ENCODE peak calls at places on chromosomes 4 and X, in six cellular contexts. Z is GM12891, I is HepG2, A is H1, Q is K562, O is GM12878. M is an unnamed sample.

GRCh38 chr4:83267835-83268475 is 16.6 kb downstream of the COQ2 start:
- DNase-seq in Z (no peak), I (no peak), A (no peak), Q (no peak), O (no peak), M (no peak)

GRCh38 chr4:143667461-143667860 is 33.0 kb downstream of the FREM3 start:
- DNase-seq in Z (no peak), I (no peak), A (no peak), Q (no peak), O (no peak), M (no peak)

GRCh38 chr4:188819243-188819642 is 680.0 kb downstream of the TRIML1 start:
- DNase-seq in Z (no peak), I (no peak), A (no peak), Q (no peak), O (no peak), M (no peak)

GRCh38 chr4:169745291-169745690 is 12.5 kb downstream of the HPF1 start:
- DNase-seq in Z (no peak), I (no peak), A (no peak), Q (no peak), O (no peak), M (no peak)

GRCh38 chrX:43586855-43587254 is 69.2 kb upstream of the MAOA start:
- DNase-seq in Z (no peak), I (no peak), A (no peak), Q (no peak), O (no peak), M (no peak)

GRCh38 chr4:174561556-174561955 is 39.3 kb upstream of the HPGD start:
- DNase-seq in Z (no peak), I (no peak), A (no peak), Q (no peak), O (no peak), M (no peak)

GRCh38 chrX:66163447-66163846 is 600 bp upstream of the HEPH start:
- DNase-seq in Z (no peak), I (no peak), A (no peak), Q (no peak), O (peak), M (no peak)

GRCh38 chr4:82433791-82434190 is 3.4 kb downstream of the ENOPH1 start:
- DNase-seq in Z (no peak), I (no peak), A (no peak), Q (no peak), O (no peak), M (no peak)

GRCh38 chrX:153379971-153380581 is 21.1 kb downstream of the PNMA6E start:
- DNase-seq in Z (no peak), I (no peak), A (no peak), Q (no peak), O (no peak), M (no peak)

GRCh38 chr4:176499518-176499917 is 179.8 kb downstream of the SPCS3 start:
- DNase-seq in Z (no peak), I (no peak), A (no peak), Q (no peak), O (no peak), M (no peak)

GRCh38 chr4:187618701-187619278 is 376.8 kb upstream of the ZFP42 start:
- DNase-seq in Z (no peak), I (no peak), A (no peak), Q (no peak), O (no peak), M (no peak)

GRCh38 chrX:32987139-32987538 is 224.2 kb downstream of the DMD start:
- DNase-seq in Z (no peak), I (no peak), A (peak), Q (no peak), O (no peak), M (no peak)

GRCh38 chr4:183443609-183444148 is 757 bp upstream of the CDKN2AIP start:
- DNase-seq in Z (no peak), I (no peak), A (no peak), Q (no peak), O (no peak), M (no peak)

DNA sequence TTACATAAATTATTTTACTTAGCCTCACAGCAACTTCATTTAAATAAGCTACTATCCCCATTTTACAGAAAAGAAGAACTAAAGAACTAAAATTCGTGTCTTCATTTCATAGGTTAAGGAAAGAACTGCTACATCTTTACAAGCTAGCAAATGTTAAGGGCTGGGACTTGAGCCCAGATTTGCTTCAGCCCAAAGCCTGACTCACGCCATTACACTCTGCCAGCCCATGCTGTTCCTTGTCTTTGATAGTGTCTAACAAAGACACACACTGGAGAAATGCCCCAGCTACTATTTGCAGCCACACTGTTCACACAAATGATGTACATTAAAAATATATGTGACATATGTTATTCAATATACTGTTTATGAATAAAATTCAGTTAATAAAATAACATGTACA is 29.0 kb upstream of the ERVMER34-1 start:
- DNase-seq in Z (no peak), I (no peak), A (no peak), Q (no peak), O (no peak), M (no peak)
- TF ChIP-seq POLR2AphosphoS5 in Z (no peak), I (no peak), A (no peak), Q (no peak), O (no peak), M (no peak)

GRCh38 chr4:7942019-7942556 is 2.4 kb upstream of the AFAP1 start:
- DNase-seq in Z (no peak), I (peak), A (no peak), Q (no peak), O (no peak), M (no peak)

GRCh38 chr4:7941111-7942018 is 1.7 kb upstream of the AFAP1 start:
- DNase-seq in Z (no peak), I (no peak), A (no peak), Q (no peak), O (no peak), M (no peak)

GRCh38 chr4:7939377-7940108 is at the start of gene AFAP1:
- DNase-seq in Z (peak), I (peak), A (peak), Q (peak), O (no peak), M (peak)

GRCh38 chr4:7936963-7937362 is 2.7 kb downstream of the AFAP1 start:
- DNase-seq in Z (no peak), I (no peak), A (no peak), Q (no peak), O (no peak), M (no peak)

DNA sequence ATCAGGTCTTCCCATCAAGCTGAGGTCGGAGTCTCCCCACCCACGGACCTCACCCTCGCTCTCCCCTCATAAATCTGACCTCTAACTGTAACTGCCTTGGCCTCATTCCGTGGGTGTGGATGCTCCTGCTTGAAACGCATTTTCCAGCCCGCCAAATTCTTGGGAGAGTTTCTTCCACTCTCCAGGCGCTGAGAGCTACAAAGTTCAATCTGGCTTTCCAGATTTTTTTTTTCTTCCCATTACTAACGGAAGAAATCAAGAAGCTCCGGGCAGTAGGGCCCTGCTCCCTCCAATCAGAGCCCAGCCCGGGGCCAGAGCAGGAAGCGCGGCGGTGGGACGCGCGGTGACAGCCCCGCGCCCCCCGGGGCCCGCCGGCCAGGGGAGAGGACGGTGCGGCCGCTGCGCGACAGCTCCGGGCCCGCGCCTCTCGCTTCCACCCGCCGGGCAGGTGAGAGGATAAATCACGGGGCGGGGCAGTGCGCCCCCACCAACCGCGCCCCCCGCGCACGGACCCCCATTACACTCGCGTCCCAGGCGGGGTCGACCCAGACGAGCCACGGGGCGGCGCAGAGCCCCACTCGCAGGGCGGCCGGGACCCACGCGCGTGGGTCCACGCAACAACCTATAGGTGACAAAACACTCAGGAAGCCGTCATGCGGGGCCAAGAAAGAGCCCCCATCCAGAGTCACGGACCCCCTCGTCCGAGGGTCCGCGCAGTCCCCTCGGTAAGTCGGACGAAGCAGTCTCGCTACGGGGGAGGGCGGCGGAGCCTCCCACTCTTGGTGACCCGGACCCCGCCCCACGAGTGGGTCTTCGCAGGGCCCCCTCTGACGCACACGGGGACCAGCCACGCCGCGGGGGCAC is 916 bp downstream of the AFAP1 start:
- DNase-seq in Z (no peak), I (no peak), A (no peak), Q (no peak), O (no peak), M (no peak)
- TF ChIP-seq POLR2A in Z (no peak), I (no peak), A (no peak), Q (no peak), O (no peak), M (no peak)

DNA sequence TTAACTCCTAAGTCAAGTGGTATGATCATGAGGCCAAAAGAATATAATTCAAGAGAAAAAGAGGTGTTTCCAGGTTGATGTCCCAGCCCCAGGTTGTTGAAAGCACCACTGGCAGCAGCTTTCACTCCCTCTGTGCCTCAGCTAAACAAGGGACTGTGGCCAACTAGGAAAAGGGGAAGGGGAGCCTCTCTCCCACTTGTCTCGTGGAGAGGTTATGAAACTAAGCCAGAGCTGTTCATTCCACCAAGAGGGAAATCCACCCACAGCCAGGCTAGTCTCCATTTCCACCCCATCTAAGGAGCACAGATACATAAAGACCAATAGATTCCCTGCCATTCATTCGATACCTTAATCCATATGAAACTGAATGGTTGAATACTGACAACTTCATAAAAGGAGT is 8.1 kb downstream of the ANXA5 start:
- DNase-seq in Z (no peak), I (no peak), A (no peak), Q (no peak), O (no peak), M (no peak)
- TF ChIP-seq TAF1 in Z (no peak), I (no peak), A (no peak), Q (no peak), O (no peak), M (no peak)

DNA sequence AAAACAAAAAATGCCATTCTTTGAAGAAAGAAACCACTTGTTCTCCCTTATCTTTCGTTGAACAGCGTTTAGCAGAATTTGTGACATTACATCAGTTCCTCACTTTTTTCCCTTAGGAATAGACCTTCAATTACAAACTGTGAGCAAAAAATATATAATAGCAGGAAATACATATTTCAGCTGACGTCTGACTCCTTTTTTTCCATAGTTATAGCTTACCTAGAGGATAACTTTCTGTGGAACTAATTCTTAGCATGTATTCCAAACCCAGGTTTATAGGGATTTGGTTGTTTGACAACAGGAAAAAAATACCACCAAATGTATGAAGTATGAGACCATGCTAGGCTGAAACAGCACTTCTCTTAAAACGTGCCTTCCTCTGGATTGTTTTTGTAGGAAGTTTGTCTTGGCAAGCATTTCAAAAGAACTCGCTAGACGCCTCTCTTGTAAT is 2.0 kb upstream of the LIMCH1 start:
- DNase-seq in Z (no peak), I (no peak), A (no peak), Q (no peak), O (no peak), M (no peak)
- TF ChIP-seq POLR2AphosphoS5 in Z (no peak), I (no peak), A (no peak), Q (no peak), O (no peak), M (no peak)

GRCh38 chrX:46547857-46548256 is 2.6 kb upstream of the ZNF674 start:
- DNase-seq in Z (no peak), I (peak), A (no peak), Q (no peak), O (no peak), M (no peak)

GRCh38 chrX:46543441-46543840 is 1.8 kb downstream of the ZNF674 start:
- DNase-seq in Z (no peak), I (no peak), A (no peak), Q (no peak), O (no peak), M (no peak)

GRCh38 chrX:46549914-46550313 is 4.7 kb upstream of the ZNF674 start:
- DNase-seq in Z (no peak), I (no peak), A (no peak), Q (no peak), O (no peak), M (no peak)

GRCh38 chrX:46545111-46546005 is at the start of gene ZNF674:
- DNase-seq in Z (peak), I (peak), A (peak), Q (peak), O (peak), M (peak)
- TF ChIP-seq POLR2A in Z (peak), I (peak), A (peak), Q (peak), O (peak), M (peak)

GRCh38 chr4:113086172-113086695 is 36.8 kb downstream of the ANK2 start:
- DNase-seq in Z (no peak), I (no peak), A (no peak), Q (no peak), O (no peak), M (no peak)
- TF ChIP-seq TAF1 in Z (no peak), I (no peak), A (no peak), Q (no peak), O (no peak), M (no peak)

DNA sequence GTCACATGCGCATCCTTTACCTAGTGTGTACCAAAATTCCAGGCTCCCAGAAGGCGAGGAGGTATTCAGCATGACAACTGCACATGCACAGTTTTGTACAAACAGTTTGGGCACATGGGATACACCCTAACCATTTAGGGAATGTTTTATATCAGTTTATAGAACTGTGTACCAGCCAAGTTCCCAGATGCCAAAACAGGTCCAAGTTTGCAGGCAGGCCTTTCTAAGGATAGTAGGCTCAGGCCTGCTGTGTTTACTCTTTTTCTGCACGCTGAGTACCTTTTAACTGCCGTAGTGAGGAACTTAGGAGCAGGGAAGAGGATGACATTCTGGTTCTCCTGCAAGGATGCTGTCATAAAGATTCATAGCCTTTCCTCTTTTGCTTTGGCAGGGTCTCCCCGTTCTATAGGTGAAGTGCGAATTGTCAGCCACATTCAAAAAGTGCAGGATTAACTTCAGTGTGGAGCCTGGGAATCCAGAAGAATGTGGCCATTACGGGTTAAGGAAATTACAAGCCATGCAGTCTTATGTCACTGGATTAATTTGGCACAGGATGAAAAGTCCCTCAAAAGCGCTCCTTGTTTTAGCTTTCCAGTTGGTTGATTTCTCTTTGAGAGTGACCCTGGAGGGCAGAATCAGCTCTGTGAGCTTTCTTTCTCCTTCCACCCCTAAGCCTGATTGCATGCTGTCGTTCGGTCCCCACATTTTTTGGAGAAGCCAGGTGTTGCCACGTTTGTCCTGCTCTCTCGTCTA is 259.8 kb downstream of the ARHGAP10 start:
- DNase-seq in Z (no peak), I (no peak), A (no peak), Q (no peak), O (no peak), M (no peak)
- TF ChIP-seq POLR2AphosphoS5 in Z (no peak), I (no peak), A (no peak), Q (no peak), O (no peak), M (no peak)

GRCh38 chr4:151760713-151761661 is at the start of gene GATB:
- DNase-seq in Z (peak), I (peak), A (peak), Q (peak), O (peak), M (peak)
- TF ChIP-seq POLR2A in Z (peak), I (peak), A (peak), Q (peak), O (peak), M (peak)

GRCh38 chr4:138209094-138209493 is 33.1 kb downstream of the SLC7A11 start:
- DNase-seq in Z (no peak), I (no peak), A (no peak), Q (no peak), O (no peak), M (no peak)

GRCh38 chr4:138202686-138203085 is 39.5 kb downstream of the SLC7A11 start:
- DNase-seq in Z (no peak), I (no peak), A (no peak), Q (no peak), O (no peak), M (no peak)

GRCh38 chr4:138205531-138206233 is 36.5 kb downstream of the SLC7A11 start:
- DNase-seq in Z (no peak), I (no peak), A (no peak), Q (no peak), O (no peak), M (no peak)

GRCh38 chr4:138200236-138200590 is 41.9 kb downstream of the SLC7A11 start:
- DNase-seq in Z (no peak), I (no peak), A (no peak), Q (no peak), O (no peak), M (no peak)

DNA sequence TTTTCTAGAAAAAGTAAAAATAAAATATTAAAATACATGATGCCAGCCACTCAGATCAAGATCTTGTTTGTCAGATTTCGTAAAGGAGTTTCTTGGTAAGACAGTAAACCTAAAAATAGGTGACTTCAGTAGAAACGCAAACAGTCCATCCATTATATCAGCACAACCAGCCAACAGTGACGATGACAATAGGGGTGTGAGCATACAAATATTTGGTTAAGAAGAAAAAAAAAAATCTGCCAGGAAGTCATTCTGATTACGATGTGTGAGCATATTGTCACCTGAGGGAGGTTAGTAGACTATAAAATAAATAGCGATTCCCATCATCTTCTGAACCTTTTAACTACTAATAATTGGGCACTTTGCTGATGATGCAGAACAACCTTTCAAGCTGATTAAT is 37.6 kb downstream of the SLC7A11 start:
- DNase-seq in Z (no peak), I (peak), A (no peak), Q (no peak), O (no peak), M (no peak)
- TF ChIP-seq TAF1 in Z (no peak), I (no peak), A (no peak), Q (no peak), O (no peak), M (no peak)

GRCh38 chrX:41001327-41001726 is 83.9 kb upstream of the USP9X start:
- DNase-seq in Z (no peak), I (peak), A (no peak), Q (no peak), O (no peak), M (no peak)

GRCh38 chrX:41003501-41004286 is 81.6 kb upstream of the USP9X start:
- DNase-seq in Z (no peak), I (no peak), A (no peak), Q (no peak), O (no peak), M (no peak)

GRCh38 chrX:40996886-40997530 is 88.2 kb upstream of the USP9X start:
- DNase-seq in Z (no peak), I (peak), A (no peak), Q (peak), O (no peak), M (no peak)

GRCh38 chrX:41002021-41002420 is 83.2 kb upstream of the USP9X start:
- DNase-seq in Z (no peak), I (peak), A (no peak), Q (no peak), O (no peak), M (no peak)

DNA sequence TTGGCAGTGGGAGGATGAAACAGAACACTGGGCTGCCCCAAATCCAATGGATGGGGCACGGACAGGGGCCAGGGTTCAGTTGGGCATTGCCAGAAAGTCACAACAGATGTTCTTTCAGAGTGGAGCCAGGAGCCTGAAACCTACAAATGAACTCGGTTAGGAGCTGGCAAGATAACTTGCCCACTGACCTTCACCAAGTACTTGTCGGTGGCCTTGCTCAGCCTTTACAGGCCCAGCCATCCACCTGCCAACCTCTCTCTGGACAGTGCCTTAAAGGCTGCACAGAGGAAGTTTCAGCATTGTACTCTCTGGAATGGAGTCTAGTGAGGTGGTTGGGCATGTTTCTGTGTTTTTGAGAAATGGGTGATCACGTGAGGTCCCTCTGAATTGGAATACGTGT is 87.1 kb upstream of the USP9X start:
- DNase-seq in Z (no peak), I (no peak), A (no peak), Q (no peak), O (no peak), M (no peak)
- TF ChIP-seq POLR2AphosphoS5 in Z (no peak), I (no peak), A (no peak), Q (no peak), O (no peak), M (no peak)

M was measured in GM12892.